ENCODE peak calls at places on chromosomes 2 and 18, in four cellular contexts. W is IMR-90, Y is endodermal cell, P is mucosa of descending colon. B is an unnamed sample. For H3K36me3, the result is how much of the 10 kb centered on the place peaks cover.

GRCh38 chr2:11411768-11412448 is 54.1 kb downstream of the E2F6 start:
- DNase-seq in W (peak), Y (peak), P (no peak), B (no peak)

GRCh38 chr2:54360055-54360792 is 95.9 kb upstream of the SPTBN1 start:
- DNase-seq in W (peak), Y (no peak), P (no peak), B (no peak)

GRCh38 chr2:105925390-105925789 is 180.7 kb downstream of the NCK2 start:
- DNase-seq in W (no peak), Y (no peak), P (no peak), B (no peak)

GRCh38 chr2:18800240-18800971 is 211.0 kb upstream of the NT5C1B start:
- DNase-seq in W (no peak), Y (no peak), P (no peak), B (no peak)

GRCh38 chr2:23404426-23404825 is 19.4 kb downstream of the KLHL29 start:
- DNase-seq in W (peak), Y (peak), P (peak), B (no peak)

GRCh38 chr2:164567335-164567989 is 53.8 kb downstream of the GRB14 start:
- DNase-seq in W (no peak), Y (no peak), P (no peak), B (no peak)

GRCh38 chr18:12908706-12909105 is 24.7 kb upstream of the PTPN2 start:
- DNase-seq in W (no peak), Y (no peak), P (no peak), B (no peak)

GRCh38 chr2:71851094-71851755 is 296.4 kb downstream of the CYP26B1 start:
- DNase-seq in W (no peak), Y (peak), P (no peak), B (no peak)

GRCh38 chr2:159925975-159926374 is 128.0 kb upstream of the CD302 start:
- DNase-seq in W (no peak), Y (no peak), P (no peak), B (no peak)

GRCh38 chr2:43832457-43832856 is 6.2 kb downstream of the ABCG5 start:
- DNase-seq in W (no peak), Y (no peak), P (no peak), B (no peak)

GRCh38 chr2:132391381-132391780 is 25.2 kb upstream of the GPR39 start:
- DNase-seq in W (no peak), Y (no peak), P (no peak), B (no peak)

GRCh38 chr2:20728114-20728758 is 61.3 kb downstream of the GDF7 start:
- DNase-seq in W (peak), Y (no peak), P (no peak), B (no peak)

GRCh38 chr2:237150831-237151230 is 65.1 kb downstream of the COPS8 start:
- DNase-seq in W (no peak), Y (no peak), P (no peak), B (no peak)

GRCh38 chr2:150062416-150062815 is 425.1 kb downstream of the RND3 start:
- DNase-seq in W (no peak), Y (no peak), P (no peak), B (no peak)

GRCh38 chr18:55119434-55119833 is 160.2 kb upstream of the CCDC68 start:
- DNase-seq in W (no peak), Y (no peak), P (no peak), B (no peak)

GRCh38 chr2:12014088-12014960 is 267.9 kb downstream of the LPIN1 start:
- DNase-seq in W (peak), Y (no peak), P (no peak), B (no peak)

GRCh38 chr2:178924817-178925216 is 117.6 kb upstream of the TTN start:
- DNase-seq in W (no peak), Y (no peak), P (no peak), B (no peak)

GRCh38 chr2:348517-348916 is 60.6 kb upstream of the ALKAL2 start:
- DNase-seq in W (no peak), Y (no peak), P (no peak), B (no peak)

GRCh38 chr18:25289040-25289631 is 62.8 kb downstream of the ZNF521 start:
- DNase-seq in W (peak), Y (no peak), P (no peak), B (no peak)

GRCh38 chr18:66560092-66560491 is 43.8 kb downstream of the CDH19 start:
- DNase-seq in W (no peak), Y (peak), P (no peak), B (no peak)

GRCh38 chr2:176187306-176188217 is 906 bp upstream of the HOXD1 start:
- DNase-seq in W (no peak), Y (peak), P (no peak), B (no peak)

GRCh38 chr2:15634846-15635490 is 43.3 kb downstream of the DDX1 start:
- DNase-seq in W (no peak), Y (no peak), P (no peak), B (no peak)

GRCh38 chr2:197838036-197838435 is 33.6 kb downstream of the PLCL1 start:
- DNase-seq in W (peak), Y (no peak), P (no peak), B (peak)

GRCh38 chr2:168427451-168427850 is 28.6 kb upstream of the CERS6 start:
- DNase-seq in W (peak), Y (no peak), P (no peak), B (no peak)

GRCh38 chr2:74893332-74893731 is 59.4 kb downstream of the HK2 start:
- DNase-seq in W (peak), Y (no peak), P (no peak), B (no peak)

GRCh38 chr18:75111673-75112485 is 97.1 kb downstream of the PTGR3 start:
- DNase-seq in W (peak), Y (no peak), P (no peak), B (no peak)

GRCh38 chr2:44623622-44624351 is 262.0 kb downstream of the CAMKMT start:
- DNase-seq in W (no peak), Y (no peak), P (no peak), B (no peak)

GRCh38 chr2:103159018-103159417 is 397.2 kb downstream of the TMEM182 start:
- DNase-seq in W (no peak), Y (peak), P (no peak), B (no peak)

GRCh38 chr2:101410716-101411115 is 23.4 kb upstream of the CREG2 start:
- DNase-seq in W (no peak), Y (no peak), P (no peak), B (no peak)

GRCh38 chr2:18950598-18950933 is 361.2 kb upstream of the NT5C1B start:
- DNase-seq in W (no peak), Y (no peak), P (no peak), B (no peak)

GRCh38 chr2:64623232-64623879 is 30.4 kb downstream of the SERTAD2 start:
- DNase-seq in W (no peak), Y (peak), P (no peak), B (no peak)

GRCh38 chr18:12403601-12404506 is 3.9 kb upstream of the PRELID3A start:
- DNase-seq in W (peak), Y (no peak), P (no peak), B (no peak)

GRCh38 chr2:235098273-235098672 is 146.5 kb downstream of the SH3BP4 start:
- DNase-seq in W (no peak), Y (no peak), P (no peak), B (no peak)

GRCh38 chr2:36462311-36462710 is 106.7 kb downstream of the CRIM1 start:
- DNase-seq in W (no peak), Y (no peak), P (no peak), B (no peak)
- H3K36me3 ChIP-seq in W (under half), Y (under half), P (under half), B (under half)

GRCh38 chr2:55567298-55567697 is 47.8 kb downstream of the CFAP36 start:
- DNase-seq in W (no peak), Y (no peak), P (no peak), B (no peak)
- H3K36me3 ChIP-seq in W (under half), Y (half or more), P (under half), B (under half)

DNA sequence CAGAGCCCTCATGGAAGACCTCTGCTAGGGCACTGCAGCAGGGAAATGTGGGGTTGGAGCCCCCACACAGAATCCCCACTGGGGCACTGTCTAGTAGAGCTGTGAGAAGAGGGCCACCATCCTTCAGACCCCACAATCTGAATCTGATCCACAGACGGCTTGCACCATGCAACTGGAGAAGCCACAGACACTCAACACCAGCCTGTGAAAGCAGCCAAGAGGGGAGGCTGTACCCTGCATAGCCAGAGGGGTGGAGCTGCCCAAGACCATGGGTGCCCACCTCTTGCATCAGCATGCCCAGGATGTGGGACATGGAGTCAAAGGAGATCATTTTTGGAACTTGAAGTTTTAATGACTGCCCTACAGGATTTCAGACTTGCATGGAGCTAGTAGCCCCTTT is 6.5 kb downstream of the CD226 start:
- DNase-seq in W (no peak), Y (no peak), P (no peak), B (no peak)
- H3K36me3 ChIP-seq in W (under half), Y (under half), P (under half), B (under half)

GRCh38 chr2:27445155-27445554 is 3.0 kb downstream of the KRTCAP3 start:
- DNase-seq in W (no peak), Y (no peak), P (no peak), B (no peak)

GRCh38 chr2:27445615-27446014 is 3.4 kb downstream of the KRTCAP3 start:
- DNase-seq in W (no peak), Y (no peak), P (no peak), B (no peak)

GRCh38 chr2:27448381-27448780 is 6.2 kb downstream of the KRTCAP3 start:
- DNase-seq in W (no peak), Y (no peak), P (no peak), B (no peak)

GRCh38 chr2:27442981-27443323 is 771 bp downstream of the KRTCAP3 start:
- DNase-seq in W (no peak), Y (peak), P (peak), B (no peak)

DNA sequence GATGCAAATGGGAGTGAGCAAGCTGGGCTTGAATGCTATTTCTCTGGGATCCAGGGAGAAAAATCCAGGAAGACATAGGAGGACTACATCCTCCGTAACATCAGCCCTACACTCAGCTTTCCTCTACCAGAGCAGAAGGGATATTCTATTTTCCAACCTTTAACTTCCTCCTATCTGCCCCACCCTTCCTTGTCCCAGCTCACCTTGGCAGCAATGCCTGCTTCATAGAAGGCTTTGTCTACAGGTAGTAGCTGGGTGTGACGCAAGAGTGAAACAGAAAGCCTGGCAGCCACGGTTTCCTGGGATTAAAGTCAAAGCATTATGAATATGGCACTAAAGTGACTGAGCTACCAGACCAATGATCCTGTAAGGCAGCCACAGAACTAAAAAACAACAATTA is 3.9 kb downstream of the KRTCAP3 start:
- DNase-seq in W (no peak), Y (no peak), P (peak), B (no peak)
- H3K36me3 ChIP-seq in W (under half), Y (under half), P (under half), B (under half)

GRCh38 chr2:167333245-167333644 is 445.0 kb downstream of the XIRP2 start:
- DNase-seq in W (peak), Y (peak), P (no peak), B (no peak)
- H3K36me3 ChIP-seq in W (under half), Y (under half), P (under half), B (under half)

GRCh38 chr2:240129311-240129710 is 6.8 kb downstream of the COPS9 start:
- DNase-seq in W (no peak), Y (no peak), P (no peak), B (no peak)
- H3K36me3 ChIP-seq in W (half or more), Y (half or more), P (under half), B (under half)

DNA sequence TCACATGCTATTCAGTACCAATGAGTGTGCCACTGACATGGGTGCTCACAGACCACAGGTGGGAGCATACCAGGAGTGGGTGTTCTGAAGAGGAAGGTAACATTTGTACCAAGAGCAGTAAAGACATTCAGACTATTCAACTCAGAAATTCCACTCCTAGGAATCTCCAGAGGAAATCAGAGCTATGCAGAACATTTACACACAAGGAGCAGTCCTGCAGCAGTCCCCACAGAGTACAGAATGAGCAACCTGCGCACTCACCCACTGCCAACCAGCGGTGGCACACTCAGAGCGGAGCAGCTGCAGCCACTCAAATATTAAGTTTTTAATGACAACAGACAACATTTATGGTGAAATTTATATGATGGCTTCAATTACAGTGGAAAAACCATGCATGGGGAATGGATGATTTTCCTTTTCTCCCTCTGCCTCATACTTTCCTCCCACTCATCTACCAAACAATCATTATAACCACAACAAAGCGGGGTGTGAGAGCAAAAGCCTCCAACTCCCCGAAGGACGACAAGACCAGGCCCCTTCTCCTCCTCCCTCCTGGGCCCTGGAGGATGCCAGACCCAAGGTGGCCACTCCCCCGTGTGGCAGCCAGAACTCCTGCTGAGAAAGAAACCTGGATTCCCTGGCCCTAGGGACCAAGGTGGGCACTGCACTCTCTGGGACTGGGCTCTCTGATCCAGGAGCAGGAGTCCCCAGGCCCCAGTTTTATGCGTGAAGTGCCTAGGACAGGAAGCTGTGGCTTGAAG is 5.4 kb downstream of the HS6ST1 start:
- DNase-seq in W (peak), Y (peak), P (no peak), B (no peak)
- H3K36me3 ChIP-seq in W (under half), Y (half or more), P (under half), B (under half)

DNA sequence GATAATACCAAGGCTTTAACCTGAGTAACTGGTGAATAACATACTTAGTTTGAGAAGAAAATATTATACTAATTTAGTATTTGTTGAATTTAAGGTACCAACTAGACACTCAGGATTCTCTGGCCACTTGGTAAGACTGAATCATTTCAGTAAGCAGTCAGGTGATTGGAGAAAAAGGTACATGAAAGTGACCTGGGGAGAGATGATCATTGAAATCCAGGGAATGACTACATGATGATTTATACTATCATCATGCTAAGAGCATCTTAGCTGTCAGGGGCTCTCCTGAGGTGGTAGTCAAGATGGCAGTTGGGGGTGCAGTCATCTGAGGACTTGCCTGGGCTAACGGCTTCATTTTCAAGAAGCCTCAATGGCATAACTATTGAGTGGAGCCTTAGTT is 571.2 kb upstream of the ACVR2A start:
- DNase-seq in W (no peak), Y (no peak), P (no peak), B (no peak)
- H3K36me3 ChIP-seq in W (under half), Y (under half), P (under half), B (under half)

GRCh38 chr2:121450301-121450700 is 80.4 kb upstream of the RNU4ATAC start:
- DNase-seq in W (no peak), Y (no peak), P (no peak), B (no peak)
- H3K36me3 ChIP-seq in W (under half), Y (half or more), P (under half), B (half or more)

B was measured in CD4-positive, alpha-beta memory T cell.